ENCODE peak calls at places on chromosomes 4 and X, in ten cellular contexts. W is NAMALWA; G is hypothalamus; M is germinal center; T is anterior cingulate cortex; Y is NCI-H1694 treated with DMSO at 0.1 percent for 48 hours; J is GM10248; D is stimulated activated CD4-positive, alpha-beta T cell treated with anti-CD3 and anti-CD28 coated beads, Interleukin-12 subunit alpha, Interleukin-12 subunit beta, amount 100 ng/mL, for 4 hours; C is effector memory CD8-positive, alpha-beta T cell; A is activated T-cell treated with anti-CD3 and anti-CD28 coated beads for 24 hours. V is an unnamed sample.

GRCh38 chr4:73662709-73663546 is 42.7 kb upstream of the RASSF6 start:
- DNase-seq in A (no peak), W (peak; percentile 71), M (peak; percentile 22), C (no peak), D (no peak), J (peak; percentile 30), Y (peak; percentile 62), T (no peak), G (no peak), V (no peak)

GRCh38 chr4:1472148-1472797 is 66.0 kb upstream of the NKX1-1 start:
- DNase-seq in C (no peak), D (no peak), W (no peak), J (no peak), T (no peak), Y (no peak), A (no peak), G (no peak), M (no peak), V (no peak)

GRCh38 chr4:24824720-24825119 is 29.3 kb downstream of the SOD3 start:
- DNase-seq in T (no peak), M (no peak), Y (no peak), C (no peak), J (no peak), D (no peak), G (no peak), A (no peak), W (no peak), V (no peak)

GRCh38 chrX:78643106-78643505 is 16.0 kb downstream of the RTL3 start:
- DNase-seq in G (no peak), J (no peak), A (no peak), Y (no peak), D (no peak), C (no peak), W (no peak), T (no peak), M (no peak), V (no peak)

GRCh38 chr4:138647433-138647832 is 368.1 kb upstream of the NOCT start:
- DNase-seq in D (no peak), C (no peak), G (no peak), W (no peak), Y (no peak), M (no peak), J (no peak), T (no peak), A (no peak), V (no peak)

GRCh38 chr4:65798498-65799127 is 128.3 kb upstream of the EPHA5 start:
- DNase-seq in Y (peak; percentile 10), T (no peak), W (no peak), J (no peak), A (no peak), D (no peak), M (no peak), C (no peak), G (no peak), V (no peak)

GRCh38 chr4:114890773-114891172 is 222.6 kb downstream of the NDST4 start:
- DNase-seq in Y (no peak), G (no peak), M (no peak), C (no peak), A (no peak), T (no peak), J (no peak), D (no peak), W (no peak), V (no peak)

GRCh38 chr4:111263836-111264235 is 641.0 kb upstream of the PITX2 start:
- DNase-seq in A (no peak), Y (no peak), D (no peak), C (no peak), T (no peak), G (no peak), W (no peak), J (no peak), M (no peak), V (no peak)

GRCh38 chrX:40314070-40314469 is 216.3 kb upstream of the BCOR start:
- DNase-seq in C (no peak), Y (no peak), A (no peak), T (peak; percentile 2), J (no peak), M (no peak), G (no peak), D (no peak), W (no peak), V (no peak)

GRCh38 chr4:71266090-71266794 is 72.6 kb upstream of the SLC4A4 start:
- DNase-seq in W (no peak), J (peak; percentile 9), C (no peak), G (no peak), A (no peak), M (no peak), Y (no peak), D (no peak), T (no peak), V (peak; percentile 19)

GRCh38 chrX:25523574-25523973 is 507.8 kb upstream of the ARX start:
- DNase-seq in A (no peak), T (peak; percentile 0), M (no peak), J (peak; percentile 9), C (no peak), D (no peak), W (peak; percentile 38), G (no peak), Y (peak; percentile 4), V (no peak)

GRCh38 chr4:8071741-8072140 is 86.9 kb downstream of the ABLIM2 start:
- DNase-seq in Y (no peak), D (no peak), G (no peak), C (no peak), A (no peak), M (no peak), J (no peak), W (no peak), T (no peak), V (peak; percentile 14)

GRCh38 chr4:3371581-3372001 is 70.2 kb upstream of the HGFAC start:
- DNase-seq in Y (no peak), D (no peak), J (no peak), W (no peak), T (no peak), A (no peak), G (no peak), M (no peak), C (no peak), V (no peak)

GRCh38 chr4:10353110-10353509 is 104.1 kb downstream of the ZNF518B start:
- DNase-seq in A (no peak), T (no peak), W (no peak), G (no peak), C (no peak), D (no peak), J (no peak), Y (no peak), M (no peak), V (no peak)

GRCh38 chr4:124872659-124873058 is 160.1 kb upstream of the ANKRD50 start:
- DNase-seq in A (no peak), J (no peak), C (no peak), W (no peak), T (no peak), G (no peak), Y (no peak), M (no peak), D (no peak), V (no peak)

GRCh38 chr4:38523054-38523453 is 140.9 kb upstream of the KLF3 start:
- DNase-seq in A (no peak), Y (no peak), M (no peak), J (no peak), G (no peak), W (no peak), T (no peak), D (no peak), C (no peak), V (no peak)

GRCh38 chr4:125187621-125188176 is 127.1 kb upstream of the FAT4 start:
- DNase-seq in Y (no peak), T (no peak), J (no peak), C (no peak), M (no peak), G (no peak), A (no peak), W (no peak), D (no peak), V (no peak)

GRCh38 chrX:74467656-74468055 is 46.4 kb downstream of the SLC16A2 start:
- DNase-seq in M (no peak), A (no peak), Y (no peak), D (no peak), W (no peak), C (no peak), G (no peak), T (no peak), J (no peak), V (no peak)

GRCh38 chrX:97529801-97530200 is 646.1 kb downstream of the RPA4 start:
- DNase-seq in A (no peak), C (no peak), T (no peak), W (no peak), M (no peak), Y (no peak), G (no peak), J (no peak), D (no peak), V (no peak)

GRCh38 chrX:37690123-37690522 is 4.5 kb downstream of the XK start:
- DNase-seq in A (no peak), C (no peak), D (no peak), J (no peak), G (no peak), W (no peak), Y (no peak), M (no peak), T (no peak), V (no peak)

GRCh38 chr4:166996216-166996615 is 238.1 kb downstream of the SPOCK3 start:
- DNase-seq in Y (no peak), C (no peak), J (no peak), W (no peak), M (no peak), T (no peak), A (no peak), D (no peak), G (no peak), V (no peak)

GRCh38 chrX:113260474-113260873 is 419.8 kb upstream of the AMOT start:
- DNase-seq in C (no peak), W (peak; percentile 2), G (no peak), J (no peak), A (no peak), M (no peak), D (no peak), T (no peak), Y (no peak), V (no peak)

GRCh38 chr4:155660436-155660835 is 6.2 kb upstream of the GUCY1A1 start:
- DNase-seq in W (no peak), J (no peak), M (no peak), G (no peak), D (no peak), A (no peak), Y (no peak), C (no peak), T (no peak), V (no peak)